ENCODE peak calls at places on chromosomes 3 and 15, in seven cellular contexts. A is CD8-positive, alpha-beta T cell; P is Peyer's patch; L is BE2C; W is heart right ventricle; D is HCT116; E is mucosa of descending colon. R is an unnamed sample.

GRCh38 chr3:160012108-160012507 is 23.5 kb downstream of the IL12A start:
- DNase-seq in L (no peak), P (no peak), W (no peak), A (no peak), E (no peak), D (no peak), R (no peak)

GRCh38 chr15:99343836-99344551 is 92.7 kb downstream of the LRRC28 start:
- DNase-seq in P (peak; percentile 38), W (peak; percentile 48), L (peak; percentile 53), E (peak; percentile 46), D (no peak), A (peak; percentile 76), R (no peak)

GRCh38 chr15:99703603-99704443 is 29.4 kb downstream of the LYSMD4 start:
- DNase-seq in A (no peak), P (no peak), W (no peak), E (no peak), L (no peak), D (peak; percentile 61), R (peak; percentile 46)

GRCh38 chr15:67690936-67691335 is 134.4 kb upstream of the SKOR1 start:
- DNase-seq in W (no peak), E (no peak), L (no peak), P (no peak), D (no peak), A (no peak), R (no peak)

GRCh38 chr15:60975203-60975602 is 253.9 kb downstream of the RORA start:
- DNase-seq in D (no peak), L (no peak), W (no peak), E (no peak), P (no peak), A (no peak), R (no peak)

GRCh38 chr15:83837946-83838571 is 184.1 kb downstream of the ADAMTSL3 start:
- DNase-seq in E (no peak), W (peak; percentile 48), L (peak; percentile 57), D (peak; percentile 51), P (no peak), A (no peak), R (peak; percentile 47)

GRCh38 chr15:101765772-101766456 is 37.4 kb upstream of the OR4F6 start:
- DNase-seq in D (no peak), L (no peak), P (no peak), E (no peak), W (no peak), A (no peak), R (no peak)

GRCh38 chr15:30001592-30001991 is 81.2 kb upstream of the GOLGA8J start:
- DNase-seq in E (no peak), W (no peak), A (no peak), D (no peak), L (no peak), P (no peak), R (no peak)

GRCh38 chr15:62684143-62684808 is 358.3 kb upstream of the TPM1 start:
- DNase-seq in D (no peak), P (no peak), A (no peak), E (no peak), L (peak; percentile 71), W (no peak), R (no peak)

GRCh38 chr15:101179341-101180153 is 72.3 kb downstream of the CHSY1 start:
- DNase-seq in L (no peak), W (no peak), A (no peak), D (no peak), E (no peak), P (no peak), R (no peak)

GRCh38 chr3:129313415-129313982 is 34.8 kb downstream of the HMCES start:
- DNase-seq in L (no peak), E (no peak), D (no peak), P (no peak), W (no peak), A (peak; percentile 62), R (no peak)

GRCh38 chr3:27615555-27615954 is 106.6 kb downstream of the EOMES start:
- DNase-seq in E (no peak), A (no peak), L (no peak), D (no peak), P (no peak), W (no peak), R (no peak)

GRCh38 chr15:80563372-80563997 is 131.6 kb upstream of the ABHD17C start:
- DNase-seq in L (no peak), P (no peak), E (no peak), W (no peak), A (no peak), D (no peak), R (no peak)

GRCh38 chr3:141875893-141876380 is 506 bp upstream of the ATP1B3 start:
- DNase-seq in W (peak; percentile 74), L (peak; percentile 79), A (no peak), E (no peak), P (peak; percentile 68), D (peak; percentile 40), R (peak; percentile 81)

GRCh38 chr3:25830373-25831305 is 40.7 kb downstream of the OXSM start:
- DNase-seq in A (no peak), D (no peak), L (no peak), W (no peak), E (no peak), P (no peak), R (no peak)

GRCh38 chr15:66505430-66505811 is 295 bp downstream of the ZWILCH start:
- DNase-seq in L (no peak), D (no peak), A (no peak), P (no peak), E (no peak), W (no peak), R (no peak)

GRCh38 chr3:12891985-12892839 is 50.8 kb upstream of the RPL32 start:
- DNase-seq in L (peak; percentile 39), P (peak; percentile 40), D (peak; percentile 39), E (no peak), W (no peak), A (peak; percentile 64), R (peak; percentile 55)

GRCh38 chr3:126326629-126327028 is 30.6 kb downstream of the KLF15 start:
- DNase-seq in E (no peak), L (no peak), P (no peak), W (no peak), A (no peak), D (no peak), R (no peak)
- H3K36me3 ChIP-seq in E (no peaks in the 10 kb centered on the region), L (no peaks in the 10 kb centered on the region), P (no peaks in the 10 kb centered on the region), W (no peaks in the 10 kb centered on the region), A (no peaks in the 10 kb centered on the region), D (no peaks in the 10 kb centered on the region), R (no peaks in the 10 kb centered on the region)

GRCh38 chr3:16252988-16253387 is 11.8 kb downstream of the DPH3 start:
- DNase-seq in E (no peak), W (no peak), L (no peak), P (no peak), A (no peak), D (no peak), R (no peak)
- TF ChIP-seq CTCF in E (no peak), W (no peak), L (no peak), P (no peak), A (no peak), D (no peak), R (no peak)

GRCh38 chr3:48465237-48465530 is 18.6 kb downstream of the ATRIP start:
- DNase-seq in P (no peak), E (no peak), L (no peak), D (no peak), W (no peak), A (no peak), R (no peak)
- H3K36me3 ChIP-seq in P (no peaks in the 10 kb centered on the region), E (peaks cover 4% of the 10 kb centered on the region), L (peaks cover 8% of the 10 kb centered on the region), D (peaks cover 24% of the 10 kb centered on the region), W (peaks cover 68% of the 10 kb centered on the region), A (peaks cover 30% of the 10 kb centered on the region), R (peaks cover 5% of the 10 kb centered on the region)

DNA sequence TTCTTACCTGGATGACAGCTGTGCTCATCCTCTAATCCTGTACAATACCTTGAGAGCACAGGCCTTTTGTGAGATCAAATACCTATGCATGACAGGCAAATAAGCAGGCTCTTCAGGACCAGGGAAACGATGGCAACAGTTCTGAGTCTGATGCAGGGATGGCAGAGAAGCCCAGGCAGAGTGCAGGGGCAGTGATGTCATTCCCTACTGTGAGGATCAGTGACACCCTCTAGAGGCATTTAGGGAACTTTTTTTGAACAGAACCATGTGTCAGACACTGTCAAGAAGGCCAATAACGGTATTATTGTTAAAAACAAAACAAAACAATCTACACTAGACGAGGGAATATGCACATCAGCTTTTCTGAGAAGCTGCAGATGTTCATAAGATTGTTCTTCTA is 314.8 kb upstream of the CTDSPL start:
- DNase-seq in L (peak; percentile 21), W (no peak), D (no peak), P (no peak), E (no peak), A (no peak), R (no peak)
- TF ChIP-seq CTCF in L (peak; percentile 41), W (peak; percentile 38), D (no peak), P (no peak), E (no peak), A (no peak), R (no peak)

GRCh38 chr3:45965281-45966052 is 22.2 kb downstream of the CXCR6 start:
- DNase-seq in E (no peak), D (no peak), A (peak; percentile 73), W (no peak), L (no peak), P (peak; percentile 29), R (no peak)
- H3K36me3 ChIP-seq in E (peaks cover 16% of the 10 kb centered on the region), D (peaks cover 11% of the 10 kb centered on the region), A (peaks cover 55% of the 10 kb centered on the region), W (peaks cover 100% of the 10 kb centered on the region), L (no peaks in the 10 kb centered on the region), P (no peaks in the 10 kb centered on the region), R (peaks cover 3% of the 10 kb centered on the region)

GRCh38 chr3:23884481-23884880 is 32.3 kb downstream of the NKIRAS1 start:
- DNase-seq in L (no peak), E (no peak), P (no peak), A (no peak), D (no peak), W (no peak), R (no peak)
- TF ChIP-seq CTCF in L (no peak), E (no peak), P (peak; percentile 13), A (no peak), D (peak; percentile 31), W (no peak), R (no peak)

DNA sequence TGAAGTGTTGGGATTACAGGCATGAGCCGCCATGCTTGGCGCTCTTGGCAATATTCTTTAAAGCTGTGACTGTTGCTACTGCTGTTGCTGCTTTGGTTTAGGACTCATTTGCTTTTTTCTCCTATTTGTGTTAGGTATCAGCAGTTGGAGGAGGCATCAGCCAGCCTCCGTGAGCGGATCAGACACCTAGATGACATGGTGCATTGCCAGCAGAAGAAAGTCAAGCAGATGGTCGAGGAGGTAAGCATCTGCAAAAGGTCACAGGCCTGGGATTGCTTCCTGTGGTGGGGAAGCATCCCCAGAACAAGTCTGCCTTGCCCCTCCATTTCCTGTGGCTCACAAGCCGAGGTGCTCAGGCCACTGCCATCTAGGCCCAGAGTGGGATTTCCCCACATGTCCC is 47.6 kb downstream of the MYZAP start:
- DNase-seq in E (no peak), P (no peak), A (no peak), D (no peak), W (no peak), L (no peak), R (no peak)
- H3K36me3 ChIP-seq in E (no peaks in the 10 kb centered on the region), P (no peaks in the 10 kb centered on the region), A (no peaks in the 10 kb centered on the region), D (no peaks in the 10 kb centered on the region), W (peaks cover 55% of the 10 kb centered on the region), L (no peaks in the 10 kb centered on the region), R (no peaks in the 10 kb centered on the region)